ENCODE peak calls at places on chromosomes 2 and 18, in nine cellular contexts. S is mesothelial cell of epicardium; X is AG09319; E is HCEC 1CT; V is GM12891; M is stimulated activated naive B cell treated with anti-CD40 and anti-IgM and Interleukin-4, amounts not matched to agents 10 μg/mL and 1 μg/mL and 100 μg/mL, for 72 hours; Z is tibial artery; P is cardiac muscle cell; U is non-pigmented ciliary epithelial cell. F is an unnamed sample.

GRCh38 chr2:80059381-80059907 is 245.1 kb downstream of the LRRTM1 start:
- DNase-seq in V (no peak), Z (no peak), M (no peak), S (no peak), E (no peak), U (no peak), X (no peak), P (no peak), F (no peak)

GRCh38 chr2:12661472-12661871 is 55.3 kb upstream of the TRIB2 start:
- DNase-seq in S (no peak), U (no peak), P (no peak), M (no peak), E (no peak), V (no peak), X (peak), Z (no peak), F (no peak)

GRCh38 chr2:206584323-206585116 is 57.8 kb upstream of the FAM237A start:
- DNase-seq in U (no peak), X (no peak), S (no peak), V (no peak), Z (no peak), P (no peak), M (no peak), E (no peak), F (no peak)

GRCh38 chr18:79962311-79962710 is 2.1 kb upstream of the HSBP1L1 start:
- DNase-seq in M (no peak), V (no peak), X (no peak), Z (no peak), E (no peak), U (no peak), S (no peak), P (no peak), F (no peak)

GRCh38 chr18:72572896-72573295 is 28.8 kb upstream of the CBLN2 start:
- DNase-seq in V (no peak), M (no peak), E (no peak), Z (no peak), S (no peak), U (no peak), X (no peak), P (no peak), F (no peak)

GRCh38 chr2:66446178-66446860 is 11.4 kb downstream of the MEIS1 start:
- DNase-seq in E (peak), S (no peak), Z (no peak), M (no peak), U (no peak), P (peak), V (no peak), X (no peak), F (no peak)

GRCh38 chr2:179818546-179818945 is 42.9 kb downstream of the ZNF385B start:
- DNase-seq in S (no peak), V (no peak), Z (no peak), E (peak), U (peak), X (no peak), M (no peak), P (no peak), F (no peak)

GRCh38 chr18:49663755-49664085 is 101.9 kb downstream of the LIPG start:
- DNase-seq in Z (no peak), P (no peak), V (no peak), U (no peak), X (no peak), E (no peak), M (no peak), S (no peak), F (no peak)

GRCh38 chr2:162075689-162076132 is 1.7 kb upstream of the DPP4 start:
- DNase-seq in E (peak), P (no peak), V (no peak), X (no peak), M (no peak), Z (no peak), U (no peak), S (no peak), F (no peak)

GRCh38 chr2:108988796-108989713 is at the start of gene EDAR:
- DNase-seq in P (peak), M (peak), V (peak), S (no peak), U (no peak), E (no peak), Z (no peak), X (no peak), F (no peak)

GRCh38 chr2:25285265-25286024 is 56.3 kb downstream of the DNMT3A start:
- DNase-seq in S (no peak), E (no peak), P (no peak), Z (no peak), M (no peak), X (no peak), U (no peak), V (no peak), F (no peak)

GRCh38 chr2:50582164-50582563 is 449.8 kb downstream of the NRXN1 start:
- DNase-seq in U (no peak), E (no peak), P (no peak), V (no peak), X (no peak), Z (no peak), S (no peak), M (no peak), F (no peak)

GRCh38 chr18:79108520-79109215 is 39.5 kb downstream of the ATP9B start:
- DNase-seq in X (no peak), V (no peak), M (no peak), P (no peak), Z (no peak), S (no peak), E (no peak), U (no peak), F (no peak)

GRCh38 chr2:143717532-143718168 is 588.4 kb downstream of the ARHGAP15 start:
- DNase-seq in M (no peak), V (no peak), X (no peak), Z (no peak), E (peak), P (no peak), S (no peak), U (no peak), F (no peak)

GRCh38 chr2:216306868-216307267 is 65.4 kb downstream of the MARCHF4 start:
- DNase-seq in U (no peak), V (no peak), X (no peak), S (no peak), E (no peak), M (no peak), Z (no peak), P (no peak), F (no peak)

GRCh38 chr2:216758431-216759155 is 63.2 kb upstream of the IGFBP5 start:
- DNase-seq in E (no peak), M (no peak), U (no peak), V (no peak), X (no peak), S (no peak), P (no peak), Z (no peak), F (no peak)

GRCh38 chr2:174764281-174765063 is at the start of gene CHRNA1:
- DNase-seq in U (no peak), Z (no peak), S (no peak), X (no peak), M (no peak), V (no peak), P (no peak), E (peak), F (no peak)

GRCh38 chr2:62423235-62423634 is 82.8 kb downstream of the TMEM17 start:
- DNase-seq in P (no peak), Z (no peak), S (no peak), V (no peak), M (no peak), E (no peak), X (no peak), U (no peak), F (no peak)

GRCh38 chr2:179550849-179551248 is 286.2 kb upstream of the SESTD1 start:
- DNase-seq in Z (no peak), P (no peak), E (no peak), X (no peak), M (no peak), S (no peak), U (no peak), V (no peak), F (no peak)

GRCh38 chr18:55998071-55998522 is 410.1 kb upstream of the TCF4 start:
- DNase-seq in V (no peak), P (peak), E (peak), S (no peak), Z (no peak), X (no peak), U (no peak), M (no peak), F (no peak)

GRCh38 chr18:7637269-7637668 is 70.2 kb downstream of the PTPRM start:
- DNase-seq in M (no peak), S (no peak), E (peak), V (no peak), Z (no peak), X (no peak), U (no peak), P (no peak), F (no peak)